ENCODE peak calls at places on chromosome 6, in four cellular contexts. V is psoas muscle, D is fibroblast of pulmonary artery, E is PC-9. C is an unnamed sample.

GRCh38 chr6:33772114-33772830 is 16.7 kb downstream of the LEMD2 start:
- DNase-seq in D (peak; percentile 26), E (no peak), V (no peak), C (peak; percentile 64)

GRCh38 chr6:82085701-82086100 is 161.8 kb downstream of the IBTK start:
- DNase-seq in D (no peak), V (no peak), E (no peak), C (no peak)

GRCh38 chr6:1995521-1996110 is 249.8 kb downstream of the GMDS start:
- DNase-seq in E (no peak), D (no peak), V (no peak), C (no peak)

GRCh38 chr6:138546733-138547185 is 47.5 kb upstream of the NHSL1 start:
- DNase-seq in V (no peak), D (peak; percentile 65), E (no peak), C (peak; percentile 13)

GRCh38 chr6:5517781-5518180 is 256.5 kb downstream of the FARS2 start:
- DNase-seq in V (no peak), D (no peak), E (no peak), C (no peak)

GRCh38 chr6:89483111-89483720 is 50.3 kb downstream of the ANKRD6 start:
- DNase-seq in V (no peak), E (no peak), D (peak; percentile 11), C (no peak)

GRCh38 chr6:34340906-34341480 is 51.5 kb downstream of the NUDT3 start:
- DNase-seq in D (no peak), E (no peak), V (no peak), C (no peak)

GRCh38 chr6:137818440-137818839 is 48.6 kb upstream of the TNFAIP3 start:
- DNase-seq in E (no peak), D (no peak), V (no peak), C (no peak)

GRCh38 chr6:7691675-7692452 is 34.0 kb upstream of the BMP6 start:
- DNase-seq in V (peak; percentile 50), D (peak; percentile 44), E (peak; percentile 73), C (peak; percentile 28)

GRCh38 chr6:71139249-71139648 is 149.4 kb upstream of the OGFRL1 start:
- DNase-seq in E (no peak), D (peak; percentile 19), V (no peak), C (no peak)

GRCh38 chr6:134235937-134236751 is 81.8 kb downstream of the SGK1 start:
- DNase-seq in V (no peak), E (peak; percentile 87), D (peak; percentile 67), C (peak; percentile 55)

GRCh38 chr6:115796061-115796460 is 264.6 kb downstream of the FRK start:
- DNase-seq in D (no peak), V (no peak), E (no peak), C (no peak)

GRCh38 chr6:122429328-122429727 is 29.9 kb downstream of the HSF2 start:
- DNase-seq in D (peak; percentile 11), E (no peak), V (no peak), C (peak; percentile 48)

GRCh38 chr6:156851447-156851846 is 74.3 kb downstream of the ARID1B start:
- DNase-seq in E (no peak), V (no peak), D (no peak), C (no peak)

GRCh38 chr6:53347250-53347920 is 1.4 kb downstream of the ELOVL5 start:
- DNase-seq in E (peak; percentile 63), D (peak; percentile 60), V (no peak), C (peak; percentile 58)

GRCh38 chr6:42197574-42198362 is 3.0 kb upstream of the GUCA1B start:
- DNase-seq in D (peak; percentile 89), E (no peak), V (no peak), C (peak; percentile 89)

GRCh38 chr6:147909645-147910044 is 401.2 kb downstream of the SAMD5 start:
- DNase-seq in D (no peak), V (no peak), E (no peak), C (no peak)

GRCh38 chr6:85580878-85581267 is 12.8 kb downstream of the SNX14 start:
- DNase-seq in E (no peak), V (peak; percentile 80), D (peak; percentile 64), C (peak; percentile 35)

GRCh38 chr6:160010067-160010466 is 41.2 kb downstream of the IGF2R start:
- DNase-seq in V (peak; percentile 76), E (no peak), D (peak; percentile 93), C (peak; percentile 96)

GRCh38 chr6:47489995-47490394 is 12.4 kb downstream of the CD2AP start:
- DNase-seq in V (no peak), E (no peak), D (no peak), C (no peak)

GRCh38 chr6:120816862-120817261 is 517.4 kb downstream of the TBC1D32 start:
- DNase-seq in E (no peak), D (no peak), V (no peak), C (no peak)

GRCh38 chr6:48825501-48826317 is 637.3 kb downstream of the MMUT start:
- DNase-seq in V (no peak), D (peak; percentile 53), E (peak; percentile 37), C (peak; percentile 41)

GRCh38 chr6:42142118-42142835 is at the start of gene C6orf132:
- DNase-seq in E (peak; percentile 81), D (no peak), V (no peak), C (no peak)

GRCh38 chr6:57432162-57432561 is 114.7 kb downstream of the PRIM2 start:
- DNase-seq in V (no peak), E (no peak), D (peak; percentile 88), C (peak; percentile 74)

GRCh38 chr6:122735618-122736017 is 43.9 kb upstream of the FABP7 start:
- DNase-seq in D (no peak), V (no peak), E (no peak), C (no peak)

GRCh38 chr6:68087399-68088133 is 547.5 kb upstream of the ADGRB3 start:
- DNase-seq in D (peak; percentile 78), E (no peak), V (no peak), C (no peak)

GRCh38 chr6:15365273-15365687 is 119.4 kb downstream of the JARID2 start:
- DNase-seq in E (no peak), V (peak; percentile 91), D (peak; percentile 95), C (peak; percentile 77)

GRCh38 chr6:69138173-69138572 is 503.1 kb downstream of the ADGRB3 start:
- DNase-seq in E (no peak), V (no peak), D (no peak), C (no peak)

GRCh38 chr6:37057128-37057471 is 51.6 kb downstream of the FGD2 start:
- DNase-seq in D (no peak), E (no peak), V (no peak), C (no peak)

GRCh38 chr6:164331026-164331425 is 916.5 kb downstream of the QKI start:
- DNase-seq in D (peak; percentile 13), V (no peak), E (no peak), C (peak; percentile 10)

GRCh38 chr6:169101981-169102380 is 151.7 kb downstream of the THBS2 start:
- DNase-seq in D (no peak), E (no peak), V (no peak), C (no peak)

GRCh38 chr6:31795616-31796298 is at the start of gene VARS1:
- DNase-seq in D (peak; percentile 92), V (peak; percentile 96), E (peak; percentile 89), C (peak; percentile 92)

GRCh38 chr6:166707045-166707444 is 80.0 kb upstream of the RPS6KA2 start:
- DNase-seq in D (peak; percentile 32), E (peak; percentile 35), V (peak; percentile 76), C (peak; percentile 15)
- TF ChIP-seq CTCF in D (peak; percentile 46), E (peak; percentile 45), V (peak; percentile 57), C (peak; percentile 51)

GRCh38 chr6:20953019-20953418 is 418.8 kb downstream of the CDKAL1 start:
- DNase-seq in D (no peak), E (no peak), V (no peak), C (no peak)
- TF ChIP-seq CTCF in D (no peak), E (no peak), V (no peak), C (no peak)

DNA sequence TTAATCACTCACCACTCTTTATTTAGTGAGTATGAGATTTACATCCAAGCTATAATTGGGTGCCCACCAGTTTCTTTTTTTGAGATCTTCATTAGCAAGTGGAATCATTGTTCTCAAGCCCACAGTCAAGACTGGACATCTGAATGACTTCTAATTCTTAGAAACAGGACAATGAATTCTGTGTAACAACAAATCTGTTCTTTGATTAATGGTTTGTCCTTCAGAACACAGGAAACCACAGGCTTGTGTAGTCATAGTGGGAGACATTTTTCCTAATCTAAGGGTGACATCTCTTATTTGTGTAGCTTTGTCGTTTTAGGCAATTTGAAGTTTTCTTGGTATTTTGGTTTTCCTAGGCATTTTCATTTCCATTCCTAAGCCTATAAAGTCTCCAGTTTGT is 903.8 kb upstream of the MAP3K7 start:
- DNase-seq in V (no peak), E (no peak), D (no peak), C (no peak)
- TF ChIP-seq CTCF in V (no peak), E (no peak), D (no peak), C (no peak)

GRCh38 chr6:28496099-28496779 is 19.4 kb downstream of the GPX6 start:
- DNase-seq in E (no peak), D (peak; percentile 29), V (no peak), C (no peak)
- TF ChIP-seq CTCF in E (peak; percentile 41), D (peak; percentile 23), V (no peak), C (no peak)

GRCh38 chr6:111361648-111362047 is 121.4 kb downstream of the REV3L start:
- DNase-seq in D (peak; percentile 63), V (no peak), E (no peak), C (peak; percentile 46)
- TF ChIP-seq CTCF in D (peak; percentile 60), V (peak; percentile 27), E (peak; percentile 72), C (peak; percentile 54)

DNA sequence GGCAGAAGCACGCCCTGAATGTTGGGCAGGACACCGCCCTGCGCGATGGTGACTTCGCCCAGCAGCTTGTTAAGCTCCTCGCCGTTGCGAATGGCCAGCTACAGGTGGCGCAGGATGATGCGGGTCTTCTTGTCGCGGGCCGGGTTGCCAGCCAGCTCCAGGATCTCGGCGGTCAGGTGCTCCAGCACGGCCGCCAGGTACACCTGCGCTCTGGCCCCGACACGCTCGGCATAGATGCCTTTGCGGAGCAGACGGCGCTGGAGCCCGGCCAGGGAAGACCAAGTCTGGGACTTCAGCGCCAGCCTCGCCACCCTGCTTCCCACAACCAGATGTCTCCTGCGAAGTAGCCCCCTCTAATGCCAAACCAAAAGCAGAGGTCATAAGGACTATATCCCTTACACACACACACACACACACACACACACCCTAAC is 8.0 kb upstream of the SLC17A3 start:
- DNase-seq in E (no peak), V (peak; percentile 50), D (no peak), C (no peak)
- TF ChIP-seq CTCF in E (no peak), V (no peak), D (no peak), C (no peak)

DNA sequence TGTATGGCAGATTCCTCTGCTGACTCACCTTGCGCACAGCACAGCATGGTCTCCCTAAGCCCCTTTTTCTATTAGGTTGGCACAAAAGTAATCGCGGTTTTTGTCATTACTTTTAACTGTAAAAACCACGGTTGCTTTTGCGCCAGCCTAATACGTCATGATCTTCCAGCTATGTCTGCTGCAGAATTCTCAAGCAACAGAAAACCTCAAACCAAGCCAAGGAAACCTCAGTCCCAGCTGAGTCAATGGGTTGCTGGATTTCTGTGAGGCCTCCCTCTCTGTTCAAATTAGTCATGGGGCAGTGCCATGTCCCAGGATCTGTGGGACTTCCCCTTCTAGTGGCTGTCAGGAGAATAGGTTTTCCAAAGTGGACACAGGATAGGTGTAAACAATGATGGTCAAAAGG is 15.7 kb upstream of the ENPP1 start:
- DNase-seq in V (no peak), E (no peak), D (no peak), C (no peak)
- TF ChIP-seq CTCF in V (no peak), E (no peak), D (no peak), C (no peak)